ENCODE peak calls at places on chromosomes 13 and 19, in four cellular contexts. F, E, N and R are unnamed samples.

GRCh38 chr13:95982144-95982543 is 71.1 kb downstream of the UGGT2 start:
- DNase-seq in F (no peak), E (no peak), N (no peak), R (no peak)

GRCh38 chr19:16889883-16890460 is 1.2 kb downstream of the F2RL3 start:
- DNase-seq in F (no peak), E (no peak), N (no peak), R (no peak)

GRCh38 chr19:6723108-6723618 is 2.7 kb upstream of the C3 start:
- DNase-seq in F (peak; percentile 46), E (no peak), N (no peak), R (no peak)

GRCh38 chr19:7676854-7677253 is at the start of gene MCEMP1:
- DNase-seq in F (no peak), E (no peak), N (no peak), R (peak; percentile 93)

GRCh38 chr13:26500618-26501320 is 56.7 kb upstream of the WASF3 start:
- DNase-seq in F (no peak), E (no peak), N (no peak), R (no peak)

GRCh38 chr13:50693755-50694154 is 149.7 kb downstream of the DLEU7 start:
- DNase-seq in F (peak; percentile 46), E (peak; percentile 64), N (no peak), R (no peak)

GRCh38 chr13:101757446-101758039 is 305.1 kb downstream of the ITGBL1 start:
- DNase-seq in F (peak; percentile 68), E (no peak), N (no peak), R (no peak)

GRCh38 chr13:31433201-31433600 is 233.4 kb downstream of the B3GLCT start:
- DNase-seq in F (no peak), E (no peak), N (no peak), R (no peak)

GRCh38 chr19:50658438-50659317 is 9.4 kb downstream of the C19orf81 start:
- DNase-seq in F (peak; percentile 30), E (peak; percentile 53), N (peak; percentile 39), R (no peak)

GRCh38 chr13:49629947-49630346 is 1.6 kb downstream of the ARL11 start:
- DNase-seq in F (peak; percentile 30), E (no peak), N (no peak), R (no peak)

GRCh38 chr13:49629196-49629938 is 1.1 kb downstream of the ARL11 start:
- DNase-seq in F (no peak), E (no peak), N (no peak), R (no peak)

GRCh38 chr13:49632156-49632555 is 3.8 kb downstream of the ARL11 start:
- DNase-seq in F (no peak), E (no peak), N (no peak), R (no peak)

GRCh38 chr13:49627831-49628652 is at the start of gene ARL11:
- DNase-seq in F (no peak), E (peak; percentile 43), N (peak; percentile 80), R (peak; percentile 98)

DNA sequence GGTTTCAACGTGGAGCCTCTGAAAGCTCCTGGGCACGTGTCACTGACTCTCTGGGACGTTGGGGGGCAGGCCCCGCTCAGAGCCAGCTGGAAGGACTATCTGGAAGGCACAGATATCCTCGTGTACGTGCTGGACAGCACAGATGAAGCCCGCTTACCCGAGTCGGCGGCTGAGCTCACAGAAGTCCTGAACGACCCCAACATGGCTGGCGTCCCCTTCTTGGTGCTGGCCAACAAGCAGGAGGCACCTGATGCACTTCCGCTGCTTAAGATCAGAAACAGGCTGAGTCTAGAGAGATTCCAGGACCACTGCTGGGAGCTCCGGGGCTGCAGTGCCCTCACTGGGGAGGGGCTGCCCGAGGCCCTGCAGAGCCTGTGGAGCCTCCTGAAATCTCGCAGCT is 2.3 kb downstream of the ARL11 start:
- DNase-seq in F (no peak), E (no peak), N (no peak), R (no peak)
- TF ChIP-seq CTCF in F (no peak), E (no peak), N (no peak), R (no peak)

DNA sequence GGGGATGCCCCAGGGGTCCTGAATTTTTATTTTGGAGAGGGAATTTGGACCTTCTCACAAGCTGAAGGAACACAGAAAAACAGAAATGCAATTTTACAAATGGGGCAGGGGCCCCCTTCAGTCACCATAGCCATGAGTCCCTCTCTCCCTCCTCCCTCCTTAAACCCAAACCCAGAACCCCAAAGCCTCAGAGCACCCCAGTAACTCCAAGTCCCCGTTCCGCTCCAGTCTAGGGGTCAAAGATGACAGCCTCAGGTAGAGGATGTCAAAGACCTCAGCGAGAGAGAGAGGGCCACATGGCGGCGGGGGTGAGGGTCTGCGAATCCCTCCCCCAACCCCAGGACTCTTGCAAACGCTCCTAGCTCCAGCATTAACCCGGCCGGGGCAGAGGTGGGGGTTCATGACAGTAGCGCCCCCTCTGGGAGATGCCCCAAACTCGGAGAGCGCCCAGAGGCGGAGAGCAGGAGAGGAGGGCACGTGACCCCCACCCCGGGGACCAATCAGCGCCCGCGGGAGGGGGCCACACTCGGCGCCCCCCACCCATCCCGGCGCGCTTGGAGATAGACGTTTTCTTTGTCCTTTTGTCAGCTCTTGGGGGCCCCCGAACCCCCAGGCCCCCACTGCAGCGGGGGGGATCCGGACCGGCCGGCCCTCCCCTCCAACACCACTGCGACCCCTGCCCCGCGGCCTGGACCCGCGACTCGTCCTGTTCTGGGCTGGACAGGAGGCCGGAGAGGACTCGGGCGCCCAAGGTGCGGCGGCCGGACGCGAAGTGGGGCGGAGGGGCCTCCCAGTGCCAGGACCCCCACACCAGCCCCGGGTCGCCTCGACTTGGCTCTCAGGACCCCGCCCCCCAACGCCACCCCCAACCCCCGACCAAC is 20.8 kb upstream of the SEMA6B start:
- DNase-seq in F (no peak), E (no peak), N (no peak), R (no peak)
- TF ChIP-seq CTCF in F (peak; percentile 2), E (peak; percentile 23), N (no peak), R (no peak)

DNA sequence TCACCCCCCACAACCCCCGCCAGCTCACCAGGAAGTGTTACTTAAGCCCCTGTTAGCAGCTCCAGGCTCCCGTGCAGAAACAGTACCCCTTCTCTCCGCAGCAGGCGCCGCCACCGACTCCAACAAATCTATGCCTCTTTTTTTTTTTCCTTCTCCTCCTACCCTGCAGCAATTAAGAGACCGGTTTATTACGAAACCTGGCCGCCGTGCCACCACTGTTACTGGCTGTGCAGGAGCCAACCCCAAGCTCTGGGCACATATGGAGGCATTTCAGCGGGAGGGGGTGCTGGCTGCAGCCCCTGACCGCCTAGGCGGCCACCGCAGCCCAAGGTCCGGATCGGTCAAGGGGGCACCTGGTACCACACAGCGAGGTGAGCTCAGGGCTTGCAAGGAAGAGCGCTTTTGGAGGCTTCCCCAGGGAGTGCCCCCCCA is 2.4 kb downstream of the GADD45B start:
- DNase-seq in F (peak; percentile 83), E (peak; percentile 39), N (peak; percentile 83), R (peak; percentile 88)
- TF ChIP-seq CTCF in F (peak; percentile 19), E (peak; percentile 18), N (peak; percentile 38), R (no peak)

GRCh38 chr13:102805680-102806079 is 6.8 kb downstream of the BIVM start:
- DNase-seq in F (no peak), E (no peak), N (no peak), R (no peak)
- TF ChIP-seq CTCF in F (no peak), E (no peak), N (no peak), R (no peak)

GRCh38 chr13:29362849-29363604 is 232.5 kb downstream of the SLC7A1 start:
- DNase-seq in F (peak; percentile 52), E (peak; percentile 24), N (peak; percentile 13), R (peak; percentile 48)
- TF ChIP-seq CTCF in F (peak; percentile 100), E (peak; percentile 80), N (peak; percentile 83), R (peak; percentile 100)

GRCh38 chr19:35353635-35354034 is 4.6 kb upstream of the FFAR3 start:
- DNase-seq in F (no peak), E (no peak), N (no peak), R (no peak)
- TF ChIP-seq CTCF in F (no peak), E (no peak), N (no peak), R (no peak)

DNA sequence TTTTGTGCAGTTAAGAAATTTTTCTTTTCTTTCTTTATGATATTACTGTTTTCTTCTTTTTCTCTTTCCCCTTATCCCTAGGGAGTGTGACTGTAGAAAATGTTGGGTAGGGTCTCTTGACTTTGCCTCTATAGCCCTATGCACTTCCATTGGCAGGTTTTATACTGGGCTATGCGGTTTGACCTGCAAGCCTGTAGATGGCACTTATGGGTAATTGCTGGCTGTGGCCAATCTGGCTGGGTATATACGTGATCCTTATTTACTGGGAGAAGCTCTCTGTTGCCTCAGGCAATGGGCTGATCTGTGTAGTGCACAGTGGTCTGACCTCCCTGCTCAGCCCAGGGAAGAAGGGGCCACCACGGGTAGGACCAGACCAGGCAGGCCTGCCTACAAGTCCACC is 78.8 kb downstream of the RAP2A start:
- DNase-seq in F (peak; percentile 19), E (no peak), N (no peak), R (no peak)
- TF ChIP-seq CTCF in F (peak; percentile 31), E (no peak), N (no peak), R (no peak)

GRCh38 chr19:44164327-44164672 is 600 bp upstream of the ZNF226 start:
- DNase-seq in F (no peak), E (no peak), N (no peak), R (no peak)

GRCh38 chr19:44163789-44164188 is 1.1 kb upstream of the ZNF226 start:
- DNase-seq in F (no peak), E (no peak), N (no peak), R (no peak)

GRCh38 chr19:44164673-44165512 is at the start of gene ZNF226:
- DNase-seq in F (peak; percentile 98), E (peak; percentile 95), N (peak; percentile 91), R (peak; percentile 98)
- TF ChIP-seq CTCF in F (no peak), E (no peak), N (no peak), R (no peak)

GRCh38 chr19:40315812-40316475 is 30.8 kb upstream of the AKT2 start:
- DNase-seq in F (no peak), E (no peak), N (no peak), R (no peak)
- TF ChIP-seq CTCF in F (no peak), E (no peak), N (no peak), R (no peak)

DNA sequence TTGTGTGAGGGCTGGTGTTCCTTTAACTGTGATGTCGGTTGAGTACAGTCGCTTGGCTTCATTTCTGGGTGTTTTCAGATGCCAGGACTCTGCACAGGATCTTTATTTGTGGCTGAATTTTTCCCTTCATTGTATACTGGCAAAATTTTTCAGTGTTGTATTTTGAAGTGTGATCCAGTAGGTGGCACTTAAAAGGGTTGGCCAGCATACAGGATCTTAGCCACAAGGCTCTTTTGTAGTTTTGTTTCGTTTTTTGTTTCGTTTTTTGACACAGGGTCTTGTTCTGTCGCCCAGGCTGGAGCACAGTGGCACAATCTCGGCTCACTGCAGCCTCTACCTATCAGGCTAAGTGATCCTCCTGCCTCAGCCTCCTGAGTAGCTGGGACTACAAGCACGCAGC is 8.7 kb downstream of the FCAR start:
- DNase-seq in F (no peak), E (no peak), N (no peak), R (no peak)
- TF ChIP-seq CTCF in F (no peak), E (no peak), N (no peak), R (no peak)